ENCODE peak calls at places on chromosome 10, in four cellular contexts. One of them, this sample, is unnamed.

GRCh38 chr10:118798186-118798811 is 43.5 kb upstream of the CACUL1 start:
- DNase-seq in K562: no peak
- DNase-seq in GM12878: no peak
- DNase-seq in HepG2: no peak
- DNase-seq in this sample: no peak

GRCh38 chr10:55287346-55287745 is 486.3 kb upstream of the PCDH15 start:
- DNase-seq in K562: no peak
- DNase-seq in GM12878: no peak
- DNase-seq in HepG2: no peak
- DNase-seq in this sample: no peak

GRCh38 chr10:613217-613616 is 76.3 kb downstream of the DIP2C start:
- DNase-seq in K562: no peak
- DNase-seq in GM12878: no peak
- DNase-seq in HepG2: no peak
- DNase-seq in this sample: no peak

GRCh38 chr10:124746992-124747391 is 2.8 kb upstream of the FAM53B start:
- DNase-seq in K562: no peak
- DNase-seq in GM12878: no peak
- DNase-seq in HepG2: no peak
- DNase-seq in this sample: no peak

GRCh38 chr10:92087750-92088395 is 164.3 kb downstream of the BTAF1 start:
- DNase-seq in K562: peak
- DNase-seq in GM12878: peak
- DNase-seq in HepG2: peak
- DNase-seq in this sample: peak

GRCh38 chr10:26621889-26622681 is 75.4 kb upstream of the PDSS1 start:
- DNase-seq in K562: peak
- DNase-seq in GM12878: no peak
- DNase-seq in HepG2: no peak
- DNase-seq in this sample: peak

GRCh38 chr10:117004238-117004626 is 755 bp downstream of the SHTN1 start:
- DNase-seq in K562: no peak
- DNase-seq in GM12878: no peak
- DNase-seq in HepG2: no peak
- DNase-seq in this sample: no peak

GRCh38 chr10:28179490-28180099 is 123.3 kb downstream of the MPP7 start:
- DNase-seq in K562: peak
- DNase-seq in GM12878: no peak
- DNase-seq in HepG2: peak
- DNase-seq in this sample: no peak

GRCh38 chr10:119588071-119588470 is 8.7 kb downstream of the TIAL1 start:
- DNase-seq in K562: no peak
- DNase-seq in GM12878: no peak
- DNase-seq in HepG2: no peak
- DNase-seq in this sample: no peak

GRCh38 chr10:111076191-111076681 is 593 bp upstream of the ADRA2A start:
- DNase-seq in K562: peak
- DNase-seq in GM12878: no peak
- DNase-seq in HepG2: no peak
- DNase-seq in this sample: peak

GRCh38 chr10:83968052-83968451 is 171.3 kb upstream of the GHITM start:
- DNase-seq in K562: no peak
- DNase-seq in GM12878: no peak
- DNase-seq in HepG2: no peak
- DNase-seq in this sample: no peak
- TF ChIP-seq SP1 in K562: no peak
- TF ChIP-seq SP1 in GM12878: no peak
- TF ChIP-seq SP1 in HepG2: no peak
- TF ChIP-seq SP1 in this sample: no peak

GRCh38 chr10:132909491-132910071 is 32.8 kb downstream of the CFAP46 start:
- DNase-seq in K562: no peak
- DNase-seq in GM12878: no peak
- DNase-seq in HepG2: no peak
- DNase-seq in this sample: peak
- TF ChIP-seq USF2 in K562: no peak
- TF ChIP-seq USF2 in GM12878: no peak
- TF ChIP-seq USF2 in HepG2: no peak
- TF ChIP-seq USF2 in this sample: no peak

GRCh38 chr10:6843477-6843876 is 263.4 kb upstream of the PRKCQ start:
- DNase-seq in K562: peak
- DNase-seq in GM12878: peak
- DNase-seq in HepG2: no peak
- DNase-seq in this sample: no peak

GRCh38 chr10:6844251-6844650 is 264.2 kb upstream of the PRKCQ start:
- DNase-seq in K562: no peak
- DNase-seq in GM12878: no peak
- DNase-seq in HepG2: no peak
- DNase-seq in this sample: no peak

GRCh38 chr10:6842722-6843121 is 262.6 kb upstream of the PRKCQ start:
- DNase-seq in K562: no peak
- DNase-seq in GM12878: no peak
- DNase-seq in HepG2: no peak
- DNase-seq in this sample: no peak

GRCh38 chr10:6850452-6850851 is 270.4 kb upstream of the PRKCQ start:
- DNase-seq in K562: no peak
- DNase-seq in GM12878: no peak
- DNase-seq in HepG2: no peak
- DNase-seq in this sample: no peak

DNA sequence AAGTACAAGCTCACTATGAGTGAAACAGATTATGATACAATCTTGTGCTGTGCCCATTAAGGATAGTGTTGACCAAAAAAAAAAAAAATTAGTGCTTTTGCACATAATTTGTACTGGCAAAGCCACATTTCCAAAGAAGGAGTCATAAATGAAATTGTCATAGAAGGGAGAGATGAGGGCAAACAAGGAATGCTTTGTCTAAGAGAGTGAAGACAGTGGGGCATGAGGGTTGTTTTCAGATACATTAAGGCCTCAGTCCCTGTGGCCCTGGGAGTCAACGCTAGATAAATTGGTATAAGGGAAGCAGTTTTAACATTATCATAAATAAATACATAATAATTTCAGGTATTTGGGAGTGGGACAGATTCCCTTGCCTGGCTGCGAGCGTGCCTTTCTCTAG is 267.5 kb upstream of the PRKCQ start:
- DNase-seq in K562: no peak
- DNase-seq in GM12878: no peak
- DNase-seq in HepG2: no peak
- DNase-seq in this sample: no peak
- TF ChIP-seq NR2C2 in K562: no peak
- TF ChIP-seq NR2C2 in GM12878: no peak
- TF ChIP-seq NR2C2 in HepG2: no peak
- TF ChIP-seq NR2C2 in this sample: no peak

GRCh38 chr10:122879339-122880273 is at the start of gene FAM24B:
- DNase-seq in K562: peak
- DNase-seq in GM12878: peak
- DNase-seq in HepG2: peak
- DNase-seq in this sample: peak

GRCh38 chr10:122875843-122876492 is 3.4 kb downstream of the FAM24B start:
- DNase-seq in K562: no peak
- DNase-seq in GM12878: no peak
- DNase-seq in HepG2: no peak
- DNase-seq in this sample: peak

GRCh38 chr10:122877264-122877663 is 2.1 kb downstream of the FAM24B start:
- DNase-seq in K562: peak
- DNase-seq in GM12878: no peak
- DNase-seq in HepG2: no peak
- DNase-seq in this sample: no peak

GRCh38 chr10:122876493-122876855 is 2.9 kb downstream of the FAM24B start:
- DNase-seq in K562: no peak
- DNase-seq in GM12878: no peak
- DNase-seq in HepG2: no peak
- DNase-seq in this sample: no peak

GRCh38 chr10:122878799-122879338 is 512 bp downstream of the FAM24B start:
- DNase-seq in K562: no peak
- DNase-seq in GM12878: no peak
- DNase-seq in HepG2: peak
- DNase-seq in this sample: no peak
- TF ChIP-seq SP1 in K562: no peak
- TF ChIP-seq SP1 in GM12878: no peak
- TF ChIP-seq SP1 in HepG2: no peak
- TF ChIP-seq SP1 in this sample: no peak

GRCh38 chr10:87764072-87764934 is 53.7 kb downstream of the ATAD1 start:
- DNase-seq in K562: no peak
- DNase-seq in GM12878: no peak
- DNase-seq in HepG2: no peak
- DNase-seq in this sample: no peak

GRCh38 chr10:87760195-87760905 is 57.7 kb downstream of the ATAD1 start:
- DNase-seq in K562: no peak
- DNase-seq in GM12878: no peak
- DNase-seq in HepG2: no peak
- DNase-seq in this sample: no peak

GRCh38 chr10:87763086-87763861 is 54.8 kb downstream of the ATAD1 start:
- DNase-seq in K562: no peak
- DNase-seq in GM12878: no peak
- DNase-seq in HepG2: peak
- DNase-seq in this sample: no peak

GRCh38 chr10:87761153-87761552 is 56.9 kb downstream of the ATAD1 start:
- DNase-seq in K562: no peak
- DNase-seq in GM12878: no peak
- DNase-seq in HepG2: no peak
- DNase-seq in this sample: no peak

DNA sequence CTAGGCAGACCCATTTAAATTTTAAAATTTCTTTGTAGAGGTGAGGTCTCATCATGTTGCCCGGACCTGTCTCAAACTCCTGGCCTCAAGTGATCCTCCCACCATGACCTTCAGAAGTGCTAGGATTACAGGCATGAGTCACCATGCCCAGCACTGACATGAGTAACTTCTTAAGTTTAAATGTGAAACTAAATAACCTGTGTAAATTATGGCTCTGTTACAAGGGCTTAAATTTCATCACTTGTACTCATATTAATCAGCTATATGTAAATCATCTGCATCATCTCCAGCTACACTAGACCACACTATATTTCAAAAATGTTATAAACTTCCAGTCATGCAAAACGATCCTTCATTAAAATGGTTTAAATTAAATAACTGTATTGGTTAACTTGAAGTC is 56.1 kb downstream of the ATAD1 start:
- DNase-seq in K562: peak
- DNase-seq in GM12878: no peak
- DNase-seq in HepG2: peak
- DNase-seq in this sample: no peak
- TF ChIP-seq USF2 in K562: no peak
- TF ChIP-seq USF2 in GM12878: no peak
- TF ChIP-seq USF2 in HepG2: no peak
- TF ChIP-seq USF2 in this sample: no peak